ENCODE peak calls at places on chromosome 12, in five cellular contexts. M is IMR-90, L is tibial artery, K is lower leg skin, Q is GM12865. O is an unnamed sample.

GRCh38 chr12:120242275-120242799 is 23.2 kb downstream of the PXN start:
- DNase-seq in M (no peak), L (no peak), K (no peak), Q (no peak), O (peak)

GRCh38 chr12:102824218-102824835 is 92.7 kb downstream of the PAH start:
- DNase-seq in M (peak), L (no peak), K (no peak), Q (peak), O (peak)

GRCh38 chr12:120100630-120101029 is 15.9 kb downstream of the RAB35 start:
- DNase-seq in M (peak), L (peak), K (no peak), Q (no peak), O (peak)

GRCh38 chr12:109696485-109697269 is 16.9 kb upstream of the FAM222A start:
- DNase-seq in M (peak), L (no peak), K (no peak), Q (no peak), O (no peak)

GRCh38 chr12:1297639-1298038 is 296.7 kb downstream of the FBXL14 start:
- DNase-seq in M (peak), L (no peak), K (no peak), Q (no peak), O (peak)

GRCh38 chr12:6821674-6822433 is at the start of gene GPR162:
- DNase-seq in M (peak), L (no peak), K (no peak), Q (no peak), O (peak)

GRCh38 chr12:102903318-102904007 is 13.6 kb downstream of the PAH start:
- DNase-seq in M (no peak), L (no peak), K (no peak), Q (no peak), O (no peak)

GRCh38 chr12:112353389-112353788 is 28.8 kb downstream of the HECTD4 start:
- DNase-seq in M (peak), L (no peak), K (no peak), Q (peak), O (no peak)

GRCh38 chr12:76714415-76714814 is 49.5 kb upstream of the ZDHHC17 start:
- DNase-seq in M (no peak), L (no peak), K (no peak), Q (no peak), O (no peak)

GRCh38 chr12:4153343-4153892 is 120.1 kb upstream of the CCND2 start:
- DNase-seq in M (no peak), L (no peak), K (no peak), Q (peak), O (no peak)

GRCh38 chr12:127125607-127126259 is 1141.2 kb upstream of the TMEM132C start:
- DNase-seq in M (peak), L (no peak), K (no peak), Q (peak), O (peak)

GRCh38 chr12:62135553-62136200 is 124.5 kb upstream of the USP15 start:
- DNase-seq in M (no peak), L (no peak), K (no peak), Q (no peak), O (no peak)

GRCh38 chr12:116838395-116838794 is 42.8 kb downstream of the HRK start:
- DNase-seq in M (no peak), L (no peak), K (no peak), Q (no peak), O (no peak)

GRCh38 chr12:52168019-52168717 is 23.6 kb downstream of the KRT80 start:
- DNase-seq in M (peak), L (no peak), K (no peak), Q (peak), O (peak)

GRCh38 chr12:40971911-40972310 is 216.2 kb upstream of the PDZRN4 start:
- DNase-seq in M (peak), L (no peak), K (no peak), Q (no peak), O (no peak)

GRCh38 chr12:40969796-40970195 is 218.3 kb upstream of the PDZRN4 start:
- DNase-seq in M (no peak), L (no peak), K (no peak), Q (no peak), O (no peak)

DNA sequence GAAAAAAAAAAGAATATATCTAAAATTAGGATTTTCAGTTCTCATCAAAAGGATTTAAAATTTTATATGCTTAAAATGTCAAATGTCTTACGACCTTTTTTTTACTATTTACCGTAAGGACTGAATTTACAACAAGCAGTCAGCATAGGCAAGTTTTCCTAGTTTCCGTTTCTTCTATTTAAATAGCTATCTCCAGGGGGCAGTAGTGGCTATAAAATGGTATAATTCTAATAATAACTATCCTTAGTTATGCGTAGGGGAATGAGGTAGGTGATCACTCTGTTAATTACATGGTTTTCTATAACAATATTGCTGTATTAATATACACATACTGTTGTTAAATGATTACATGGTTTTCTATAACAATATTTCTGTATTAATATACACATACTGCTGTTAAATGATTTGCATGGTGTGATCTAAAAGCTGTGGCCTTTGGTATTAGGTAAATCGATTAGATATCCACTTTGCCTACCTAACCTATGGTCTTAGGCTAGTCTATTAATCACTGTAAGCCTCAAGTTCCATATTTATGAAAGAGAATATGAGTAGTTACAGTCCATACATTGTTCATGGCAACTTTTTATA is 217.7 kb upstream of the PDZRN4 start:
- DNase-seq in M (no peak), L (no peak), K (no peak), Q (peak), O (no peak)
- TF ChIP-seq CTCF in M (peak), L (no peak), K (no peak), Q (no peak), O (no peak)

DNA sequence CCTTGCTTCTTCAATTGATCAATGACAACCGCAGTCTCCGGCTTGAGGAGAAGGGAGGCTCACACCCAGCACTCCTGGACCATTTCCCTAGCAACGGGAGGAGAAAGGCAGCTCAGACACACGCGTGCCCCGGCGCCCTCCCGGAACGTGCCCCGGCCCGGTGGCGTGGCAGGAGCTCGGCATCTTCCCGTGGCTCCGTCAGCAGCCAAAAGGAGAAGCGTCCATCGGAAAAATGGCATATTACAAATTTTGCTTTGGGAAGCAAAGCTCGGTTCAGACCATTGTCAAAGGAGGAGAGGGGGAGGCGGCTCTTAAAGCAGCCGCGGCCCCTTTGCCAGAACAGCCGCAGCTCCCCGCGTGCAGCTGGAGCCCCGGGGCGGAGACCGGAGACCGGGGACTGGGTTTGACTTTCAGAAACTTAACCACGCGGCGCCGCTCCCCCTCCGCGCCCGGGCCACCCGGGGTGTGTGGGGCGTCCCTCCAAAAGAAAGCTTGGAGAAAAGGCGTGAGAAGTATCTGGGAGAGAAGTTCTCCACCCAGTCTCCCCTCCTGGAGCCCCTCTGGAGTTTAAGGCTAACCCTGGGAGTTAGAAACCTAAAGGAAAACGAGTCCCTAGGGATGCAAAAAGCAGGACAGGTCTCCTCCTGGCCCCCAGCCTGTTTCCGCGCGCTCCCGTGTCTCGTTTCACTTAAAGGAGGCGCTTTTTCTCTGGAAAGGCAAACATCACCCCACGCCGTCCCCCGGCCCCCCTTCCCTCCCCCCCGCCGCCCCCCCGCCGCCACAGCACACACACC is 532 bp downstream of the PPFIA2 start:
- DNase-seq in M (no peak), L (peak), K (no peak), Q (no peak), O (peak)
- H3K4me3 ChIP-seq in M (peak), L (peak), K (peak), Q (no peak), O (peak)

DNA sequence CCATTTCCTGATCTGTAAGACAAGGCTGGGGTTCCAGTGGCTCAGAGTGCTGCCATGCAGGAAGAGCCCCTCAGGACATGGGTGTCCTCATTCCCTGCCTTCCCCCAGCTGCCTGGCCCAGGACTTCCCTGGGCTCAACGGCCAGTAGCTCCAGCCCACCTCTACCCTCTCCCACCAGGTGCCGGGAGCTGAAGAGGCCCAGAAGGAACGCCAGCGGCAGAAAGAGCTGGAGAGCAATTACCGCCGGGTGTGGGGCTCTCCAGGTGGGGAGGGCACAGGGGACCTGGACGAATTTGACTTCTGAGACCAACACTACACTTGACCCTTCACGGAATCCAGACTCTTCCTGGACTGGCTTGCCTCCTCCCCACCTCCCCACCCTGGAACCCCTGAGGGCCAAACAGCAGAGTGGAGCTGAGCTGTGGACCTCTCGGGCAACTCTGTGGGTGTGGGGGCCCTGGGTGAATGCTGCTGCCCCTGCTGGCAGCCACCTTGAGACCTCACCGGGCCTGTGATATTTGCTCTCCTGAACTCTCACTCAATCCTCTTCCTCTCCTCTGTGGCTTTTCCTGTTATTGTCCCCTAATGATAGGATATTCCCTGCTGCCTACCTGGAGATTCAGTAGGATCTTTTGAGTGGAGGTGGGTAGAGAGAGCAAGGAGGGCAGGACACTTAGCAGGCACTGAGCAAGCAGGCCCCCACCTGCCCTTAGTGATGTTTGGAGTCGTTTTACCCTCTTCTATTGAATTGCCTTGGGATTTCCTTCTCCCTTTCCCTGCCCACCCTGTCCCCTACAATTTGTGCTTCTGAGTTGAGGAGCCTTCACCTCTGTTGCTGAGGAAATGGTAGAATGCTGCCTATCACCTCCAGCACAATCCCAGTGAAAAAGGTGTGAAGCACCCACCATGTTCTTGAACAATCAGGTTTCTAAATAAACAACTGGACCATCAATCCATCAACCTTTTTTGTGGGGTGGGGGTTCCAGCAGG is 17.6 kb downstream of the AGAP2 start:
- DNase-seq in M (no peak), L (no peak), K (no peak), Q (no peak), O (no peak)
- TF ChIP-seq CTCF in M (no peak), L (no peak), K (no peak), Q (no peak), O (no peak)

GRCh38 chr12:79690156-79690605 is 583 bp downstream of the PAWR start:
- DNase-seq in M (peak), L (peak), K (no peak), Q (peak), O (peak)
- H3K4me3 ChIP-seq in M (peak), L (peak), K (peak), Q (peak), O (peak)

DNA sequence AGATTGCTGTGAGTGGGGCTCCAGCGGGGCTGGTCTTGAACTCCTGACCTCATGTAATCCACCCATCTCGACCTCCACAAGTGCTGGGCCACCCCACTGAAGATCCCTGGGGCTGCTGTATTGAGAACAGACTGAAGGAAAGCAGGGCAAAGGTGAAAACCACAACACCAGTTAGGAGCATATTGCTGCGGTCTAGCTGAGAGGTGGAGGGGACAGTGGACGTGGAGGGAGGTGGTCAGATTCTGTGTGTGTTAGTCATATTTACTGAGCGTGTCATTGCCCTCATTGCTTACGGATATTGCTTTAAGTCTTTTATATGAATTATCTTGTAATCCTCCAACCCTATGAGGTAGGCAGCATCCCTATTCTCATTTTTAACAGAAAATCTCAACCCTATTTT is 69.0 kb upstream of the OVCH1 start:
- DNase-seq in M (peak), L (no peak), K (no peak), Q (no peak), O (peak)
- TF ChIP-seq CTCF in M (no peak), L (no peak), K (no peak), Q (no peak), O (no peak)

DNA sequence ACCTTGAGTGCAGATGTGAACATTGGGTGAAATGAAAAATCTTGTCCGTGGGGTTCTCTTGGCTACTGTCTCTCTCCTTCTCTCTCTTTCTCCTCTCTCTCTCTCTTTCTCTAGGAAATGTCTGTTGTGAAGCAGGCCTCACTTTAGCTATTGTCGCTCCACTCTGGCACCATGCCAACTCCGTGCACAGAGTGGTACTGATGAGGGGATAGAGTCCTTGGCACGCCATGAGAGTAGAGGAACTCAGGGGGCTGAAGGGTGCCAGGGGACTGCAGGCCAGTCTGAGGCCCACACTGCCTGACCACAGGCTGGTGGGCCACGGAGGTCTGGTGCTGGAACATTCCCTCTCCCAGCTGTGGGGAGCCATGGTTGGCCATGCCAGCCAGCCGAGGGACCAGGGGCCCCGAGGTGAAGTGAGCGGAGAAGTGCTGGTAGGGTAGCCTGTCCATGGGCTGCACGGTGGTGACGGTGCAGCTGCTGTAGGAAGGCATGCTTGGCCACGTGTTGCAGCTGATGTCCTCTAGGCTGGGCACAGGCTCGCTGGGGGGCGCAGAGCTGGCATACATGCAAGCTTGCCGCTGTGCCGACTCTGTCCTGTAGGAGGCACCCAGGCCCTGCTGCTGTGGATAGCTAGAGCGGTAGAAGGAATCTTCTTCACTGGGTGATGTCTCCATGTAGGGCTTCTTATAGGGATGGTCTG is 50.4 kb downstream of the TBX5 start:
- DNase-seq in M (no peak), L (no peak), K (no peak), Q (peak), O (peak)
- H3K4me3 ChIP-seq in M (no peak), L (no peak), K (no peak), Q (no peak), O (no peak)

GRCh38 chr12:124046206-124046740 is 73.3 kb downstream of the ZNF664 start:
- DNase-seq in M (no peak), L (no peak), K (no peak), Q (no peak), O (peak)

GRCh38 chr12:124041907-124042306 is 68.9 kb downstream of the ZNF664 start:
- DNase-seq in M (no peak), L (no peak), K (no peak), Q (no peak), O (no peak)

GRCh38 chr12:124044809-124045321 is 71.8 kb downstream of the ZNF664 start:
- DNase-seq in M (no peak), L (no peak), K (no peak), Q (no peak), O (no peak)

GRCh38 chr12:124045671-124046070 is 72.7 kb downstream of the ZNF664 start:
- DNase-seq in M (no peak), L (no peak), K (no peak), Q (no peak), O (no peak)

GRCh38 chr12:124044021-124044420 is 71.0 kb downstream of the ZNF664 start:
- DNase-seq in M (no peak), L (no peak), K (no peak), Q (no peak), O (no peak)
- TF ChIP-seq CTCF in M (no peak), L (no peak), K (no peak), Q (no peak), O (no peak)

GRCh38 chr12:19169222-19169621 is 39.7 kb downstream of the PLEKHA5 start:
- DNase-seq in M (no peak), L (no peak), K (no peak), Q (no peak), O (no peak)

GRCh38 chr12:19167708-19168107 is 38.2 kb downstream of the PLEKHA5 start:
- DNase-seq in M (no peak), L (no peak), K (no peak), Q (no peak), O (no peak)

GRCh38 chr12:19168634-19169033 is 39.1 kb downstream of the PLEKHA5 start:
- DNase-seq in M (no peak), L (no peak), K (no peak), Q (no peak), O (no peak)

GRCh38 chr12:19166956-19167355 is 37.4 kb downstream of the PLEKHA5 start:
- DNase-seq in M (no peak), L (no peak), K (no peak), Q (no peak), O (no peak)

DNA sequence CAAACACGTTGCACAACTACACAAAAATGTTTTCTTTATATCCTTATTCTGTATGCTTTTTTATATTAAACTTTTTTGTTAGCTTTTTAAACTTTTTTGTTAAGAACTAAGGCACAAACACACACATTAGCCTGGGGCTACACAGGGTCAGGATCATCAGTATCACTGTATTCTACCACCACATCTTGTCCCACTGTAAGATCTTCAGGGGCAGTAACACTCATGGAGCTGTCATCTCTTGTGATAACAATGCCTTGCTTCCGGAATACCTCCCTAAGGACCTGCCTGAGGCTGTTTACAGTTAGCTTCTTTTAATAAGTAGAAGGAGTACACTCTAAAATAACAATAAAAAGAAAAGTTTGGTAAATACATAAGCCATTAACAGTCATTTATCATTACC is 42.2 kb downstream of the PLEKHA5 start:
- DNase-seq in M (no peak), L (no peak), K (no peak), Q (no peak), O (no peak)
- H3K4me3 ChIP-seq in M (no peak), L (no peak), K (no peak), Q (no peak), O (no peak)

GRCh38 chr12:15152456-15152855 is 68.8 kb downstream of the RERG start:
- DNase-seq in M (no peak), L (peak), K (no peak), Q (no peak), O (no peak)
- TF ChIP-seq CTCF in M (peak), L (peak), K (no peak), Q (no peak), O (peak)

DNA sequence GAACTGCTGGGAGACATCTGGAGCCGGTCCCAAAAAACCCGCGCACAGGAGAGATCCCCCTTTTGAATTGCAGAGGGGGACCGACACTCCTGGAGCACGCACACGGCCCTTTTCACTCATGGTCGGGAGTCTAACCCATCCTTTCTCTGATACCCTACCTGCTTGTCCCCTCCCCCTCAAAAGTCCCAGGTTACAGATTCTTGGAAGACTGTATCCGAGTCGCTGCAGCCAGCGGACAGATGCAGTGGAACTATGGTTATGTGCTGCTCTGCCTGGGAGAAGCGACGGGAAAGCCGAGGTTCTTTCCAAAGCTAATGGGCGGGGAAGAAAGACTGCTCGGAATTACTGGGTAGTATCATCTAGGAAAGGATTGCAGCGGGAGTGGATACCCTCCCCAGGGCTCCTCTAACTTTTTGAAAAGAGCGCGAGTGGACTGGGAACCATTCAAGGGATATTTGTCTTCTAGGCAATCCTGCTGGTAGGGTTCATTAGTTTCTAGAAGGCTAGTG is 1.5 kb downstream of the PTHLH start:
- DNase-seq in M (no peak), L (no peak), K (no peak), Q (no peak), O (peak)
- H3K4me3 ChIP-seq in M (no peak), L (peak), K (no peak), Q (no peak), O (peak)

O was measured in fibroblast of villous mesenchyme.